ENCODE peak calls at places on chromosomes 3 and 15, in six cellular contexts. Z, S, D, Y, K and C are unnamed samples.

GRCh38 chr3:117786339-117786738 is 1076.8 kb downstream of the TUSC7 start:
- DNase-seq in Z (no peak), S (no peak), D (no peak), Y (no peak), K (no peak), C (no peak)

GRCh38 chr3:114858329-114858728 is 288.8 kb downstream of the ZBTB20 start:
- DNase-seq in Z (peak), S (no peak), D (no peak), Y (no peak), K (no peak), C (no peak)

GRCh38 chr3:181292984-181293383 is 303.4 kb upstream of the DNAJC19 start:
- DNase-seq in Z (peak), S (no peak), D (no peak), Y (no peak), K (peak), C (peak)

GRCh38 chr3:178320481-178321352 is 215.5 kb upstream of the KCNMB2 start:
- DNase-seq in Z (peak), S (peak), D (peak), Y (no peak), K (peak), C (peak)

GRCh38 chr3:57998366-57999283 is 9.6 kb upstream of the FLNB start:
- DNase-seq in Z (peak), S (peak), D (peak), Y (no peak), K (no peak), C (no peak)

GRCh38 chr3:7346364-7346763 is 485.4 kb downstream of the GRM7 start:
- DNase-seq in Z (peak), S (no peak), D (no peak), Y (no peak), K (no peak), C (no peak)

GRCh38 chr3:172713316-172713715 is 2.4 kb upstream of the NCEH1 start:
- DNase-seq in Z (no peak), S (no peak), D (no peak), Y (no peak), K (no peak), C (no peak)

GRCh38 chr15:80861776-80862175 is 82.6 kb downstream of the CEMIP start:
- DNase-seq in Z (no peak), S (no peak), D (no peak), Y (no peak), K (no peak), C (no peak)

GRCh38 chr3:63869929-63870328 is 6.3 kb downstream of the ATXN7 start:
- DNase-seq in Z (no peak), S (no peak), D (no peak), Y (no peak), K (no peak), C (no peak)

GRCh38 chr3:125147491-125147820 is 65.1 kb downstream of the SLC12A8 start:
- DNase-seq in Z (peak), S (no peak), D (no peak), Y (no peak), K (no peak), C (no peak)

GRCh38 chr3:138946554-138947302 is at the start of the genes FOXL2 and FOXL2NB:
- DNase-seq in Z (no peak), S (peak), D (no peak), Y (no peak), K (no peak), C (no peak)

GRCh38 chr15:50452927-50453326 is 28.7 kb downstream of the USP8 start:
- DNase-seq in Z (no peak), S (no peak), D (no peak), Y (no peak), K (no peak), C (no peak)

GRCh38 chr3:42043116-42043796 is 47.9 kb upstream of the TRAK1 start:
- DNase-seq in Z (peak), S (no peak), D (no peak), Y (no peak), K (no peak), C (peak)

GRCh38 chr3:168847293-168847883 is 751.7 kb upstream of the GOLIM4 start:
- DNase-seq in Z (peak), S (no peak), D (no peak), Y (peak), K (peak), C (no peak)

GRCh38 chr3:177177670-177178295 is 19.5 kb downstream of the TBL1XR1 start:
- DNase-seq in Z (no peak), S (no peak), D (no peak), Y (no peak), K (no peak), C (no peak)

GRCh38 chr15:90099868-90100854 is 2.1 kb downstream of the IDH2 start:
- DNase-seq in Z (no peak), S (no peak), D (peak), Y (no peak), K (no peak), C (no peak)

GRCh38 chr3:52137311-52137710 is 16.9 kb downstream of the POC1A start:
- DNase-seq in Z (no peak), S (no peak), D (no peak), Y (no peak), K (no peak), C (no peak)

GRCh38 chr15:78536134-78536533 is 4.1 kb upstream of the PSMA4 start:
- DNase-seq in Z (no peak), S (no peak), D (no peak), Y (no peak), K (no peak), C (no peak)

GRCh38 chr3:11138371-11138770 is 15.9 kb upstream of the HRH1 start:
- DNase-seq in Z (no peak), S (no peak), D (no peak), Y (no peak), K (no peak), C (no peak)

GRCh38 chr3:119697394-119697793 is 5.4 kb upstream of the CFAP91 start:
- DNase-seq in Z (no peak), S (no peak), D (no peak), Y (no peak), K (no peak), C (no peak)

GRCh38 chr15:79970921-79971434 is at the start of gene BCL2A1:
- DNase-seq in Z (peak), S (no peak), D (no peak), Y (peak), K (no peak), C (peak)

GRCh38 chr3:111762535-111762934 is 96.5 kb upstream of the PHLDB2 start:
- DNase-seq in Z (no peak), S (no peak), D (no peak), Y (no peak), K (no peak), C (no peak)

GRCh38 chr15:26667222-26667988 is 105.5 kb downstream of the GABRB3 start:
- DNase-seq in Z (no peak), S (no peak), D (peak), Y (no peak), K (no peak), C (peak)

GRCh38 chr3:196524527-196524926 is 9.4 kb upstream of the SMCO1 start:
- DNase-seq in Z (peak), S (no peak), D (no peak), Y (no peak), K (peak), C (no peak)

GRCh38 chr15:67030036-67030762 is 35.2 kb upstream of the SMAD3 start:
- DNase-seq in Z (no peak), S (peak), D (no peak), Y (no peak), K (no peak), C (no peak)

GRCh38 chr15:37135225-37135624 is 34.9 kb upstream of the MEIS2 start:
- DNase-seq in Z (peak), S (no peak), D (no peak), Y (peak), K (peak), C (no peak)

GRCh38 chr3:46764206-46764605 is 46.5 kb upstream of the PRSS50 start:
- DNase-seq in Z (no peak), S (no peak), D (no peak), Y (no peak), K (no peak), C (no peak)

GRCh38 chr15:72196409-72197044 is 1.1 kb downstream of the GRAMD2A start:
- DNase-seq in Z (no peak), S (no peak), D (no peak), Y (no peak), K (no peak), C (no peak)
- H3K4me3 ChIP-seq in Z (no peak), S (no peak), D (no peak), Y (no peak), K (no peak), C (peak)

GRCh38 chr3:8486434-8486833 is 15.2 kb upstream of the LMCD1 start:
- DNase-seq in Z (no peak), S (no peak), D (no peak), Y (no peak), K (no peak), C (no peak)

GRCh38 chr3:8485943-8486342 is 15.7 kb upstream of the LMCD1 start:
- DNase-seq in Z (no peak), S (no peak), D (no peak), Y (no peak), K (no peak), C (no peak)

GRCh38 chr3:8484409-8485140 is 17.0 kb upstream of the LMCD1 start:
- DNase-seq in Z (no peak), S (no peak), D (no peak), Y (no peak), K (no peak), C (no peak)

GRCh38 chr3:8486945-8487344 is 14.7 kb upstream of the LMCD1 start:
- DNase-seq in Z (no peak), S (peak), D (no peak), Y (no peak), K (no peak), C (no peak)

GRCh38 chr3:8485141-8485840 is 16.3 kb upstream of the LMCD1 start:
- DNase-seq in Z (no peak), S (no peak), D (no peak), Y (no peak), K (no peak), C (no peak)
- TF ChIP-seq CTCF in Z (no peak), S (no peak), D (no peak), Y (no peak), K (no peak), C (no peak)

GRCh38 chr3:37863552-37863865 is 1.8 kb downstream of the CTDSPL start:
- DNase-seq in Z (no peak), S (no peak), D (no peak), Y (no peak), K (no peak), C (no peak)
- H3K4me3 ChIP-seq in Z (no peak), S (no peak), D (no peak), Y (peak), K (no peak), C (peak)

DNA sequence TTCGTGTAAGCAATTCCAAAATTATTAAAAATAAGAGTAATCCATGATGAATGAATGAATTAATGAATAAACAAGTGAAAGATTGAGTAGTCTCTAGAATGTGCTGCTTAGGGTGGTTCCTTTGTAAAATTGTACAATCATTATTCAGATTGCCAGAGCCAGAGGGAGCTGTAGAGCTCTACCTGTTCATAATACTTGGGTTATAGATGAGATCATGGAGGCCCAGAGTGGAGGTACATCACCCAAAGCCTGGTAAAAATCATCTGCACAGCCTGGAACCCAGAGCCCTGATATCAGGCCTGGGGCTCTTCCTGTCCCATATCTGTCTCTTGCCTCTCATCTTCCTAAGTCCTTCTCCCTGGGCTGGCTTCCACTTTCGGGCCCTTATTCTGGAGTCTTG is 297.2 kb downstream of the RPLP1 start:
- DNase-seq in Z (peak), S (no peak), D (no peak), Y (no peak), K (peak), C (no peak)
- TF ChIP-seq CTCF in Z (no peak), S (no peak), D (no peak), Y (peak), K (peak), C (peak)

GRCh38 chr3:197953881-197954280 is 3.9 kb downstream of the RPL35A start:
- DNase-seq in Z (peak), S (no peak), D (no peak), Y (no peak), K (no peak), C (no peak)
- H3K4me3 ChIP-seq in Z (no peak), S (no peak), D (no peak), Y (peak), K (peak), C (no peak)

GRCh38 chr3:185070491-185071335 is 82.1 kb downstream of the C3orf70 start:
- DNase-seq in Z (peak), S (no peak), D (no peak), Y (no peak), K (peak), C (no peak)
- TF ChIP-seq CTCF in Z (peak), S (peak), D (no peak), Y (peak), K (no peak), C (peak)

GRCh38 chr3:72999971-73000370 is 3.4 kb downstream of the PPP4R2 start:
- DNase-seq in Z (no peak), S (no peak), D (no peak), Y (no peak), K (no peak), C (no peak)
- H3K4me3 ChIP-seq in Z (no peak), S (no peak), D (no peak), Y (peak), K (peak), C (peak)

GRCh38 chr3:14152233-14152962 is 26.0 kb downstream of the XPC start:
- DNase-seq in Z (no peak), S (no peak), D (no peak), Y (no peak), K (no peak), C (no peak)
- TF ChIP-seq CTCF in Z (no peak), S (peak), D (no peak), Y (peak), K (peak), C (peak)